ENCODE peak calls at places on chromosome 9, in five cellular contexts. B is AG10803, N is endodermal cell, S is GM12865, U is A549. Q is an unnamed sample.
A peak's percentile ranks its signal among the peaks of the same experiment; 100 is the strongest.

GRCh38 chr9:4298255-4299005 is 1.4 kb downstream of the GLIS3 start:
- DNase-seq in U (peak; percentile 66), N (peak; percentile 83), S (peak; percentile 52), B (no peak), Q (no peak)

GRCh38 chr9:92324889-92325268 is 271 bp downstream of the NOL8 start:
- DNase-seq in U (no peak), S (no peak), B (no peak), N (no peak), Q (no peak)

GRCh38 chr9:97372580-97372979 is 39.3 kb upstream of the TDRD7 start:
- DNase-seq in S (no peak), U (no peak), B (no peak), N (no peak), Q (no peak)

GRCh38 chr9:3437031-3437430 is 88.8 kb downstream of the RFX3 start:
- DNase-seq in U (no peak), B (no peak), N (no peak), S (no peak), Q (no peak)

GRCh38 chr9:129962889-129963703 is 79.9 kb downstream of the FNBP1 start:
- DNase-seq in S (peak; percentile 90), B (peak; percentile 50), U (no peak), N (peak; percentile 71), Q (peak; percentile 38)

GRCh38 chr9:112130347-112130746 is 44.8 kb downstream of the SUSD1 start:
- DNase-seq in U (no peak), S (no peak), N (no peak), B (no peak), Q (no peak)

GRCh38 chr9:113504725-113505590 is 41.4 kb downstream of the RGS3 start:
- DNase-seq in B (no peak), N (no peak), S (no peak), U (peak; percentile 33), Q (no peak)

GRCh38 chr9:84294551-84294950 is 46.0 kb downstream of the SLC28A3 start:
- DNase-seq in N (peak; percentile 68), S (peak; percentile 54), U (peak; percentile 5), B (no peak), Q (no peak)

GRCh38 chr9:107751522-107752235 is 262.1 kb upstream of the KLF4 start:
- DNase-seq in S (peak; percentile 84), U (peak; percentile 77), B (peak; percentile 84), N (no peak), Q (peak; percentile 82)

DNA sequence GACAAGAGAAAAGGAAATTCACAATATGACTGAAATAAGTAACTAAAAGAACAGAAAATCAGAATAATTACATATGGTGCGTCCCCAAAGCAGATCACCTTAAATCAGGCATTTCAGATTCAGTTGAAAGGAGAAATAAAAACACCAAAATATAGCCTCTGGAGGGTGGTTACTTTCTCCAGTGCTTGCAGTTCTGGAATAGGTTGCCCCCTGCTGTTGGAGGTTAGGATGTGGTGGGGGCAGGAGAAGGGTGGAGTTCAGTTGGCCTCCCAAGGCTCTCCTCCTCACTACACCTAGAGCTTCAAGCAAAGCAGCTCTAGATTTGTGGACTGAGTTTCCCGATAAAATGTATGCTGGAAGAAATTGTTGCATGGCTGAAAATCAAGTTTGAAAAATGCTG is 338.2 kb upstream of the TLE4 start:
- DNase-seq in N (peak; percentile 83), U (peak; percentile 33), B (peak; percentile 40), S (peak; percentile 55), Q (peak; percentile 44)
- TF ChIP-seq CTCF in N (peak; percentile 76), U (no peak), B (peak; percentile 56), S (peak; percentile 46), Q (peak; percentile 40)

DNA sequence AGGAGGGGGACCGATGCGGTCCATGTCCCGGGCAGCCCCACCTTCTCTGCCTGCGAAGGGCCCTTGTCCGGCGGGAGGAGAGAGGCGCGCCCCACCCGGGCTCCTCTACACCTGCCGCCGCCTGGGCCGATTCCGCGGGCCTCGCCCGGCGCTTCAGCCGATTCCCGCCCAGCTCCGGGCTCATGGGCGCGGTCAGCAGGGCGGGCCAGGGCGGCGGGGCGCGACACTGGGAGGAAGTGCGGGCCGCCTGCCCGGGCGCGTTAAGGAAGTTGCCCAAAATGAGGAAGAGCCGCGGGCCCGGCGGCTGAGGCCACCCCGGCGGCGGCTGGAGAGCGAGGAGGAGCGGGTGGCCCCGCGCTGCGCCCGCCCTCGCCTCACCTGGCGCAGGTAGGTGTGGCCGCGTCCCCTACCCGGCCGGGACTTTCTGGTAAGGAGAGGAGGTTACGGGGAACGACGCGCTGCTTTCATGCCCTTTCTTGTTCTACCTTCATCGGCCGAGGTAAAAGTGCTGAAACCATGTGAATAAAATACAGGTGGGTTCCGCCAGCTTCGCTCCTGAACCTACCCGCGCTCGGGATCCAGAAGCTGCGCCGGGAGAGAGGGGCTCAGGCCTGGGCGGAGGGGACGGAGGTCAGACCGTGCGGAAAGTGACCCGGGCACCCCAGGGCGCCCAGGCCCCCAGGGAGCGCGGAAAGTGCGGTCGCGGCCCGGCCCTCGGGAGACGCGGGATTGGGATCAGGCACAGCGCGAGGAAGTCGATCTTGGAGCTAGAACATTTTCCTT is at the start of gene SYK:
- DNase-seq in S (peak; percentile 54), N (peak; percentile 84), U (no peak), B (no peak), Q (no peak)
- H3K4me3 ChIP-seq in S (peak within 1 kb of the TSS; percentile 64), N (peak within 1 kb of the TSS; percentile 78), U (peak within 1 kb of the TSS; percentile 52), B (no peak within 1 kb of the TSS), Q (no peak within 1 kb of the TSS)

DNA sequence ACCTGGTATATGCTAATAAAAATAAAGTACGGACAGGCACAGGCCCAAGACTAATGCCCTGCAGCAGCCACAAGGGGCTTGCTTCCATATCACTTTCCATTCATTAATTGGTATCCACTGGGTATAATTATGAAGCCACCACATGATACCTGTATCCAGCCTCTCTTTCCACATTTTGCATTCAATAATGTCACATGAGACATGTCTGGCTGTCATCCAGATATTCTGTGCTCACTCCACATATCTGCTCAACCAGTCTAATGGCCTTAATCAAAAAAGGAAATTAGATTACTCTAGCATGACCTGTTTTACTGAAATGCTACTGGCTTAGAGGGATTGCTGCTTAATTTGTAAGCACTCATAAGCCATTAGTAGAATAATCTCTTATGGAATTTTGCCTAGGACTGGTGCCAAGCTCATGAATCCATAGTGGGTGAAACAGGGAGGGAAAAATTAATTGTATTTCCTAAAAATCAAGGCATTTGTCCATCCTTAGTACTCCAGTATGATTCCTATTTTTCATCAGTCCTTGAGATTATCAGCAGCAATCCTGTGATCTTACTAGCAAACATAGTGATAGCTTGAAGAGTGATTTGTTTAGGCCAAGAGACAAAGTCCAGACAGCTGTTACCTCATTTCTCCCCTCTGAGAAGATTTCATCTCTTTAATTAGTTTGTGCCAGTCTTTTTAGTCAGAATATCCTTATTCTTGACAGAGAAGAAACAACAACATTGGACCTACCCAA is 119.1 kb upstream of the ABCA1 start:
- DNase-seq in B (no peak), U (no peak), S (no peak), N (no peak), Q (no peak)
- TF ChIP-seq CTCF in B (no peak), U (no peak), S (no peak), N (peak; percentile 54), Q (no peak)

GRCh38 chr9:126733005-126733404 is 71.8 kb upstream of the ZBTB43 start:
- DNase-seq in U (no peak), B (no peak), S (no peak), N (no peak), Q (no peak)
- H3K4me3 ChIP-seq in U (no peak overlapping the region), B (no peak overlapping the region), S (no peak overlapping the region), N (no peak overlapping the region), Q (no peak overlapping the region)

GRCh38 chr9:7273575-7273974 is 515.8 kb downstream of the KDM4C start:
- DNase-seq in B (peak; percentile 16), S (no peak), U (peak; percentile 29), N (no peak), Q (peak; percentile 4)
- TF ChIP-seq CTCF in B (peak; percentile 48), S (no peak), U (peak; percentile 37), N (peak; percentile 73), Q (peak; percentile 37)

DNA sequence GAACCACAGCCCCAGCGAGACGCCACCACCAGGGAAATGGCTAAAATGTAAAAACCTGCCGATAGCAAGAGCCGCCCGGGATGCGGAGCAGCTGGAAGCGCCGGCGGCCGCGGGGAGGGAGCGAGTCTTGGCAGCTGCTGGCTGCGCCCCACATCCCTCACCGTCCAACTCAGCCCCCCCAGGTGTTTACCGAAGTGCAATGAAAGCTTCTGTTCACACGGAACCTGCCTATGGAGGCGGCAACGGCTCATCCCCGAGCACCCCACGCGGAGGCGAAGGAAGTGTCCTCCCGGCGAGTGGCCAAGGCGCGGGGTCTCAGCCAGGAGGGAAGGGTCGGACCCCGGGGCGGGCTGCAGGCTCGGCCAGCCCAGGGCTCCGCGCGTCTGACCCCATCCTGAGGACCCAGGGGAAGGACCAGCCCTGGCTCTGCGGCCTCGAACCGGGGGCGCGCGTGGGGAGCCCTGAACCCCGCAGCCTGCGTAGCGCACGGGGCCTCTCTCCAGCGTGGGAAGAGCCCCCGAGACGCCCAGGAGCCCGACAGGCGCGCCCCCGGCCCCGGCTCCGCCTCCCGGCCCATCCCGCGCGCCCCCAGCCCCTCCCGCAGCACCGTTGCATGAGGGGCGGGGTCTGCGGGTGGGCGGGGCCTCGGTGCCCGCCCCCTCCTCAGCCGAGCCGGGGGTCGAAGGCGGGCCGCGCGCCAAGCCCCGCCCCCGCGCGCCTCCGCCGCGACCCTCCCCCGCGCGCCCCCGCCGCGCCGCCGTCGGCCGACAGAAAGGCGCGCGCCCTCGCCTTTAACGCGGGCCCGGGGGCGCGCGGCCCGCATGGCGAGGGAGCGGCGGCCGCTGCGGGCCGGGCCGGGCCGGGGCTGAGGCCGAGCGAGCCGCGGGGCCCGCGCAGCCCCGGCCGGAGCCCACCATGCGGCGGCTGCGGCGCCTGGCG is at the start of gene DIPK1B:
- DNase-seq in U (no peak), N (peak; percentile 88), B (no peak), S (no peak), Q (no peak)
- H3K4me3 ChIP-seq in U (peak within 1 kb of the TSS; percentile 66), N (peak within 1 kb of the TSS; percentile 81), B (no peak within 1 kb of the TSS), S (no peak within 1 kb of the TSS), Q (peak within 1 kb of the TSS; percentile 39)

GRCh38 chr9:131095666-131096489 is 453 bp upstream of the AIF1L start:
- DNase-seq in B (no peak), U (peak; percentile 44), N (peak; percentile 95), S (no peak), Q (no peak)
- TF ChIP-seq CTCF in B (no peak), U (no peak), N (peak; percentile 60), S (no peak), Q (peak; percentile 36)

GRCh38 chr9:134910146-134910545 is 7.6 kb downstream of the FCN1 start:
- DNase-seq in S (no peak), U (no peak), N (no peak), B (no peak), Q (no peak)
- H3K4me3 ChIP-seq in S (no peak overlapping the region), U (no peak overlapping the region), N (no peak overlapping the region), B (no peak overlapping the region), Q (no peak overlapping the region)

Q was measured in fibroblast of the aortic adventitia.